ENCODE peak calls at places on chromosomes 7 and 10, in six cellular contexts. G is fibroblast of lung, L is DND-41, C is right atrium auricular region, V is right cardiac atrium, X is lower lobe of right lung. H is an unnamed sample.

GRCh38 chr7:43954524-43955228 is 28.4 kb downstream of the UBE2D4 start:
- DNase-seq in G (peak; percentile 58), L (peak; percentile 38), C (no peak), V (no peak), X (no peak), H (no peak)

GRCh38 chr7:94421711-94422110 is 27.0 kb downstream of the COL1A2 start:
- DNase-seq in G (no peak), L (no peak), C (no peak), V (no peak), X (no peak), H (no peak)

GRCh38 chr7:83150310-83150709 is 12.4 kb downstream of the PCLO start:
- DNase-seq in G (no peak), L (no peak), C (no peak), V (no peak), X (no peak), H (no peak)

GRCh38 chr7:66537380-66537779 is 91.3 kb upstream of the KCTD7 start:
- DNase-seq in G (no peak), L (no peak), C (no peak), V (no peak), X (no peak), H (peak; percentile 65)

GRCh38 chr10:77201135-77202111 is 436.2 kb downstream of the KCNMA1 start:
- DNase-seq in G (no peak), L (no peak), C (no peak), V (no peak), X (no peak), H (no peak)

GRCh38 chr7:130180571-130180971 is 24.6 kb downstream of the TMEM209 start:
- DNase-seq in G (peak; percentile 92), L (no peak), C (no peak), V (no peak), X (no peak), H (no peak)

GRCh38 chr10:42691361-42692120 is 53.2 kb upstream of the ZNF33B start:
- DNase-seq in G (no peak), L (no peak), C (no peak), V (no peak), X (no peak), H (no peak)

GRCh38 chr10:19843487-19843886 is 27.3 kb downstream of the PLXDC2 start:
- DNase-seq in G (peak; percentile 77), L (no peak), C (no peak), V (no peak), X (no peak), H (no peak)

GRCh38 chr10:57035310-57035709 is 674.3 kb upstream of the ZWINT start:
- DNase-seq in G (no peak), L (no peak), C (no peak), V (no peak), X (no peak), H (no peak)

GRCh38 chr10:34295142-34295548 is 520.0 kb downstream of the PARD3 start:
- DNase-seq in G (peak; percentile 81), L (no peak), C (no peak), V (no peak), X (no peak), H (no peak)

GRCh38 chr10:22712246-22712958 is 2.0 kb downstream of the PIP4K2A start:
- DNase-seq in G (peak; percentile 68), L (no peak), C (no peak), V (no peak), X (no peak), H (no peak)

GRCh38 chr10:73868655-73869195 is 5.6 kb downstream of the CAMK2G start:
- DNase-seq in G (no peak), L (no peak), C (no peak), V (no peak), X (no peak), H (no peak)
- H3K4me1 ChIP-seq in G (peaks cover 11% of the 10 kb centered on the region), L (peaks cover 54% of the 10 kb centered on the region), C (peaks cover 65% of the 10 kb centered on the region), V (peaks cover 5% of the 10 kb centered on the region), X (peaks cover 71% of the 10 kb centered on the region), H (no peaks in the 10 kb centered on the region)

GRCh38 chr10:125134483-125134848 is 25.9 kb downstream of the CTBP2 start:
- DNase-seq in G (no peak), L (no peak), C (no peak), V (no peak), X (no peak), H (no peak)

GRCh38 chr10:125133706-125134482 is 26.5 kb downstream of the CTBP2 start:
- DNase-seq in G (no peak), L (no peak), C (no peak), V (no peak), X (no peak), H (no peak)

GRCh38 chr10:125136087-125136486 is 24.3 kb downstream of the CTBP2 start:
- DNase-seq in G (no peak), L (no peak), C (no peak), V (no peak), X (peak; percentile 28), H (no peak)

GRCh38 chr10:125135771-125136035 is 24.7 kb downstream of the CTBP2 start:
- DNase-seq in G (no peak), L (no peak), C (no peak), V (no peak), X (peak; percentile 23), H (no peak)

DNA sequence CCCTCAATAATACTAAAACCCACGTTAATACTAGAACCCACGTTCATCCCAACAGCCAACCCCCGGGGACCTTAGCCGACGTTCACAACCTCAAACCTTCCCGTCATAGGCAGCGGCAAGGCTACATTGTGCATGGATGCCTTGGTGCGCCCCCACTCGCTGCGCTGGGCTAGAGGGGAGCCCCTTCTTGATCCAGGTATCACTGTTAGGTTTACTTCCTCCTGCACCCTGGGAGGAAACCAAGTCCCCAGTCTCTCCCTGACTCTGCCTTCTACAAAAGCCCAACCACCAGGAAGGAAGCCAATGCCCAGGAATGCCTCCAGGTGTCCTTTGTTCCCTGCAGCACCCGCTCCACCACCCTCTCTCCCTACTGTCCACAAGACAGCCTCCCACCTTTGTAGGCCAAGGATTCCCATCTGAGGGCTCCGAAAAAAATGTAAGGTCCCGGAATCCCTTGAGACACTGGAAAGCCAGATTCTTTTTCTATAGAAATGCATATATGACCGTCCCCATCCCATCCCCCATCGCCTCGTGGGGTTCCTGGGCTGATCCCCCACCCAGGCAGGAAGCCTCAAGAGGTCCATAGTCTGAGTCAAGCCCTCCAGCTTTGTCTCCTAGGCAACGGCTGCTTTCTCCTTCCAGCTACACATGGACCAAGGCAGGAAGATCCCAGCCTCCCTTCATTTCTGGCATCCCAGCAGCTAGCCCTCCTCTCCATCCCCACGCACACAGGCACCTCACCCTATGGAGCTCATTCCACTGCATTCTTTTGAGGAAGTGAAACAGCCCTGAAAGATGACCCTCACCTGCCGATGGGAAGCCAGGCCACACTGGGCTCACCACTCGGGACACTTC is 25.2 kb downstream of the CTBP2 start:
- DNase-seq in G (no peak), L (no peak), C (no peak), V (no peak), X (no peak), H (no peak)
- H3K4me1 ChIP-seq in G (peaks cover 3% of the 10 kb centered on the region), L (no peaks in the 10 kb centered on the region), C (peaks cover 59% of the 10 kb centered on the region), V (peaks cover 14% of the 10 kb centered on the region), X (peaks cover 30% of the 10 kb centered on the region), H (no peaks in the 10 kb centered on the region)

GRCh38 chr7:14351167-14351566 is 361.7 kb upstream of the ETV1 start:
- DNase-seq in G (no peak), L (no peak), C (no peak), V (peak; percentile 10), X (no peak), H (no peak)
- H3K4me1 ChIP-seq in G (no peaks in the 10 kb centered on the region), L (no peaks in the 10 kb centered on the region), C (no peaks in the 10 kb centered on the region), V (no peaks in the 10 kb centered on the region), X (no peaks in the 10 kb centered on the region), H (no peaks in the 10 kb centered on the region)

DNA sequence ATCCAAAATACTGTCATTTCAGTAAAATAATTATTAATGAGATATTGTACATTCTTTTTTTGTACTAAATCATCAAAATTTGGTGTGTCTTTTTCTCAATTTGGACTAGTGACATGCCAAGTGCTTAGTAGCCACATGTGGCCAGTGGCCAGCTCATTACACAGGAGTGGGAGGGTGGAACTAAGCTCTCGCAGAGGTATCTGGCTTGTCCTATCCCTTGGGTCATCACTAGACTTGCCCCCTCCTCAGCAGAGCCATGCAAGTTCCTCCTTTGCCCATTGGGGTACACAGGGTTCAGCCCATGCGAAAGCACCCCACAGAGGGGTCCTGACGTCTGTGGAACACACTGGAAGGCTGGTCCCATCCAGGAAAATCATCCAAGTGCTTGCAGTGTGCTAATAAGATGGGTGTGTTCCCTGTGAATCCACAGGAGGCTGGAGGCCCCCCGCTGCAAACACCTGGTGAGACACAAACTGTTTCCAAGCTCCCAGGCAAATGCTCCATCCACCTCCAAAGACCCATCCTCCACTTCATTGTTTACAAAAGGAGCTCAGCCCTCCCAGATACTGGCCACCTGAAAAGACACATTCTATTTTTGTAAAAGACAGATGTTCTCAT is 1.3 kb downstream of the ARHGAP22 start:
- DNase-seq in G (no peak), L (no peak), C (peak; percentile 54), V (no peak), X (no peak), H (peak; percentile 12)
- H3K4me1 ChIP-seq in G (peaks cover 46% of the 10 kb centered on the region), L (no peaks in the 10 kb centered on the region), C (peaks cover 16% of the 10 kb centered on the region), V (peaks cover 4% of the 10 kb centered on the region), X (peaks cover 26% of the 10 kb centered on the region), H (no peaks in the 10 kb centered on the region)

DNA sequence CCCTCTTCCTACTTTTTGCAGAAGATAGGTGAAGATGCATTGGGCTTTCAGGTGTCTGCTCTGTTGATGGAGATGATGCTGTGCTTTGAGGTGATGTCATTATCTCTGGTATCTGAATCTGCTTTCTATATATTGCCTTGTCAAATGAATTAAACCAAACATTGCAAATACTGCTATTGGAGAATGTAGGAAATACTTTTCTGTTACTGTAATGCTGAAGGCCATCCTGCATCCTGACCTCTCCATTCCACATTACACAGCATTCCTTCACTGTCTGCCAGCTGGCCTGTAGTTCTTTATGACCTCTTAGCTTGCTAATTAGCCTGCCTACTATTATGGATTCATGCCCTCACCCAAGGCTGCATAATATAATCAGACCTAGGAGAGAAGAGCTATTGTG is 73.2 kb downstream of the VCL start:
- DNase-seq in G (peak; percentile 96), L (no peak), C (no peak), V (no peak), X (no peak), H (no peak)
- H3K4me1 ChIP-seq in G (peaks cover 23% of the 10 kb centered on the region), L (no peaks in the 10 kb centered on the region), C (peaks cover 48% of the 10 kb centered on the region), V (peaks cover 2% of the 10 kb centered on the region), X (peaks cover 17% of the 10 kb centered on the region), H (peaks cover 9% of the 10 kb centered on the region)

GRCh38 chr10:32104181-32104580 is 48.0 kb upstream of the KIF5B start:
- DNase-seq in G (peak; percentile 51), L (no peak), C (no peak), V (no peak), X (no peak), H (no peak)
- H3K4me1 ChIP-seq in G (no peaks in the 10 kb centered on the region), L (no peaks in the 10 kb centered on the region), C (no peaks in the 10 kb centered on the region), V (no peaks in the 10 kb centered on the region), X (peaks cover 3% of the 10 kb centered on the region), H (no peaks in the 10 kb centered on the region)

H was measured in right lobe of liver.